ENCODE peak calls at places on chromosome 19, in seven cellular contexts. X, W, S, K, I, L and Z are unnamed samples.

GRCh38 chr19:45276284-45276687 is 25.2 kb downstream of the MARK4 start:
- DNase-seq in X (peak), W (no peak), S (no peak), K (peak), I (no peak), L (no peak), Z (no peak)

GRCh38 chr19:50718255-50719118 is 1.1 kb downstream of the SHANK1 start:
- DNase-seq in X (no peak), W (no peak), S (no peak), K (peak), I (no peak), L (no peak), Z (peak)

GRCh38 chr19:41307954-41308449 is 2.0 kb upstream of the CCDC97 start:
- DNase-seq in X (no peak), W (no peak), S (no peak), K (no peak), I (no peak), L (no peak), Z (no peak)

GRCh38 chr19:48403606-48404005 is 10.1 kb downstream of the GRIN2D start:
- DNase-seq in X (peak), W (no peak), S (peak), K (peak), I (no peak), L (no peak), Z (peak)

GRCh38 chr19:15378529-15379082 is 981 bp downstream of the AKAP8 start:
- DNase-seq in X (peak), W (no peak), S (peak), K (peak), I (peak), L (no peak), Z (peak)

GRCh38 chr19:46367434-46367833 is 20.5 kb downstream of the PPP5C start:
- DNase-seq in X (no peak), W (no peak), S (no peak), K (no peak), I (peak), L (no peak), Z (no peak)

GRCh38 chr19:44757735-44758505 is 9.4 kb downstream of the BCL3 start:
- DNase-seq in X (peak), W (no peak), S (peak), K (peak), I (peak), L (peak), Z (no peak)

GRCh38 chr19:33374406-33374703 is 846 bp downstream of the CEBPG start:
- DNase-seq in X (no peak), W (no peak), S (peak), K (no peak), I (peak), L (no peak), Z (peak)

GRCh38 chr19:12984683-12985048 is 10.6 kb upstream of the NFIX start:
- DNase-seq in X (no peak), W (no peak), S (no peak), K (no peak), I (no peak), L (no peak), Z (no peak)

GRCh38 chr19:58450836-58451357 is 525 bp upstream of the ZNF324B start:
- DNase-seq in X (no peak), W (no peak), S (no peak), K (peak), I (peak), L (no peak), Z (no peak)

GRCh38 chr19:34120846-34121639 is 51.3 kb upstream of the LSM14A start:
- DNase-seq in X (peak), W (no peak), S (peak), K (peak), I (peak), L (no peak), Z (peak)

DNA sequence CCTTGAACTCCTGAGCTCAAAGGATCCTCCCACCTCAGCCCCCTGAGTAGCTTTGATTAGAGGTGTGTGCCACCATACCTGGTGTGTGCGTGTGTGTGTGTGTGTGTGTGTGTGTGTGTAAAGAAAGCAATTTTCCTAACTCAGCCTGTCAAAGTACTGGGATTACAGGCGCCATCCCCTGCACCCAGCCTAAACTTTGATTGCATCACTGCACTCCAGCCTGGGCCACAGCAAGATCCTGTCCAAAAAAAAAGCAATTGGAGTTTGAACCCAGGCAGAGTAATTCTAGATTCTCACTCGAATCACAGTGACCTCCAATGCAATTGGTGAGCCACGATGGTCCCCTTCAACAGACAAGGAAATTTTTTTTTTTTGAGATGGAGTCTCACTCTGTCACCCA is 29.1 kb downstream of the NLRP12 start:
- DNase-seq in X (no peak), W (no peak), S (no peak), K (no peak), I (no peak), L (no peak), Z (no peak)
- H3K4me3 ChIP-seq in X (no peak), W (no peak), S (no peak), K (no peak), I (no peak), L (no peak), Z (no peak)

DNA sequence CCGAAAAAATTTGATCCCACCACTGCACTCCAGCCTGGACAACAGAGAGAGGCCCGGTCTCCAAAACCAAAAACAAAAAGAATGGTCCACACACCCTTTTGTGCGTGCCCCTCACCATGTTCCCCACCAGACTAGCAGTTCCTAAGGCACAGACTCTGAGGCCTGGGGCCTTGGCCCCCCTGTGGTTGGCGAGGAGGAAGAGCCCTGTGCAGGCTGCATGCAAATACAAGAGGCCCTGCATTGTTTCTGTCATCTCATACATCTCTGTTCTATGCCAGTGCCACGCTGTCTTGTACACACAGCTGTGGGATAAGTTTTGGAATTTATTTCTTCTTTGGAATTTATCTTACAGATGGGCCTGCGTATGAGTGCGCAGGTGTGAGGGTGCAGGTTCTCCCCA is 4.7 kb upstream of the YJEFN3 start:
- DNase-seq in X (no peak), W (no peak), S (no peak), K (no peak), I (no peak), L (no peak), Z (no peak)
- H3K4me3 ChIP-seq in X (no peak), W (no peak), S (no peak), K (no peak), I (no peak), L (no peak), Z (no peak)

DNA sequence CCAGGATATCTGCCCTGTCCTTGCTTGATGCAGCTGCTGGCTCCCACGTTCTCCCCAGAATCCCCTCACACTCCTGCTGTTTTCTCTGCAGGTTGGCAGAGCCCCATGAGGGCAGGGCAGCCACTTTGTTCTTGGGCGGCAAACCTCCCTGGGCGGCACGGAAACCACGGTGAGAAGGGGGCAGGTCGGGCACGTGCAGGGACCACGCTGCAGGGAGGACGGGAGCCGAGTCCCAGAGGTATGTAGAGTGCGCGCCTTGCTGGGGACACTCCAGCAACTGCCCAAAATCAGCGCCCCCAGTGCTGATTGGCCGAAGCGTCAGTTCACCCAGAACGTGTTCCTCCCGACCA is 30.3 kb upstream of the MIER2 start:
- DNase-seq in X (no peak), W (no peak), S (no peak), K (no peak), I (no peak), L (peak), Z (no peak)
- H3K4me3 ChIP-seq in X (no peak), W (no peak), S (no peak), K (no peak), I (no peak), L (no peak), Z (no peak)

DNA sequence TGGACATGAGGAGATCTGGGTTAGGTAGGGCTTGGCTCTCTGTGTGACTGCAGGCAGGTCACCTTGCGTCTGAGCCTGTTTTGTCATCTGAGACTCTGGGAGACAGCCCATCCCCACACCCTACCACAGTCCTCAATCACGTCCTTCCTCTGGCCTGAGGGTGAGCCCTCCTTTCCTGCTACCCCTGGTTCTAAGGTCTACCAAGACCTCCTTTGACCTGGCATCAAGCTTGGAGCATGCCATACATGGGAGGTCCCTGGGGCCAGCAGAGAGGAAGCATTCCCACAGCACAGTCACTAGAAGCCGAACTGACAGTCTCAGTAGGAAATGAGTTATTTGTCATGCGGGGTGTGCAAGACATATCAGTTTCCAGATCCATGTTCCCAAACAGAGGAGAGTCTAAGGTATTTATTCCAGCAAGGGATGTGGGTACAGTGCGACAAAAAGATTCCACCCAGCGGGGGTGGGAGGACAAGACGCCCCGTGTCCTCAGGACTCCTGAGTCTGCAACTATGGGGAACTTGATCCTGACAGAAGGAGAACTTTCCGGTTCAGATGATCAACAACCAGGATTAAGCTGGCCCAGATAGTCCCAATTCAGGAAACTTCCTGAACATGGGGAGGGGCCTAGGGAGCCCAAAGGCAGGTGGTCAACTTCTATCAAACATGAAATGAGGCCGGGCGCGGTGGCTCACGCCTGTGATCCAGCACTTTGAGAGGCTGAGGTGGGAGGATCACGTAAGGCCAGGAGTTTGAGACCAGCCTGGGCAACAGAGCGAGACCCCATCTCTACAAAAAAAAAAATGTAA is 9.5 kb downstream of the ARRDC2 start:
- DNase-seq in X (no peak), W (no peak), S (no peak), K (peak), I (no peak), L (no peak), Z (no peak)
- H3K4me3 ChIP-seq in X (no peak), W (no peak), S (no peak), K (no peak), I (no peak), L (peak), Z (no peak)

DNA sequence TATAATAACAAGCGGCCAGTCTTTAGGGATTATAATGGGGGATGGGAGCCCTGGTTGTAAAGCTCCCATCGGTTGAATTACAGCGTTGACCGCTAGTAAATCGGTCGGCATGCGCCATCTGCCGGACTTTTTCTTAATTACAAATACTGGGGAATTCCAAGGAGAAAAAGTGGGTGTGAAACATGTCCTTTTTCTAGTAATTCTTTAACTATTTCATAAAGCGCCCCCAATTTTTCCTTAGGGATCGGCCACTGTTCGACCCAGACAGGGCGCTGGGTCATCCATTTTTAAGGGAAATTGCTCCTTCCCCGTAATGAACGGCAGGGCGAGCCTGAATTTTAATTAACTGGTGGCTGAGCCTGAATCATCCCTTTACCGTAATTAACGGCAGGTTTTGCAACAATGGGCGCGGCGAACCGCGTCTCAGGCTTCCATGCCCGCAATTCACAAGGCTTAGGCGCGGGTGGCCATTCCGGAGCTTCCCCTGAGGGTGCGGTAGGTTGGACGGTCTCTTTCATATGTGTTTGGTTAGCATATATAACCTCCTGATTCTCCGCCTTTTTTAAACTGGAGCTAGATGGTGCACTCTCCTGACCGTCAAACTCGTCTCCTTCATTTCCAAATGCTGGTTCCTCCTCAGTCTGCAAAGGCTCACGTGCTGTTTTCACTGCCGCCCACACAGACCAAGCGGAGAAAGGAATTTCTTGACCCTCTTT is 30.2 kb upstream of the EVI5L start:
- DNase-seq in X (peak), W (no peak), S (peak), K (peak), I (peak), L (no peak), Z (peak)
- H3K4me3 ChIP-seq in X (no peak), W (peak), S (peak), K (no peak), I (no peak), L (peak), Z (peak)